ENCODE peak calls at places on chromosomes 6 and 20, in nine cellular contexts. R is hepatocyte; N is lower lobe of right lung; A is tibial nerve; F is CD8-positive, alpha-beta memory T cell; L is body of pancreas; P is breast epithelium; H is IMR-90; Z is pancreas. D is an unnamed sample.

GRCh38 chr6:31878222-31878621 is 575 bp downstream of the SLC44A4 start:
- DNase-seq in F (no peak), P (no peak), A (no peak), N (no peak), Z (no peak), R (no peak), L (no peak), H (no peak), D (no peak)

GRCh38 chr6:40930555-40930954 is 108.5 kb downstream of the UNC5CL start:
- DNase-seq in L (peak; percentile 63), Z (peak; percentile 13), R (peak; percentile 63), A (no peak), N (no peak), F (no peak), P (no peak), H (peak; percentile 20), D (no peak)

GRCh38 chr6:44453146-44453545 is 65.6 kb downstream of the CDC5L start:
- DNase-seq in H (peak; percentile 54), N (no peak), R (no peak), F (no peak), L (no peak), A (no peak), P (no peak), Z (no peak), D (no peak)

GRCh38 chr20:62627901-62628612 is 14.2 kb upstream of the SLCO4A1 start:
- DNase-seq in H (peak; percentile 29), Z (no peak), L (no peak), N (no peak), P (peak; percentile 49), A (no peak), F (no peak), R (no peak), D (no peak)

GRCh38 chr6:150142304-150142656 is 564 bp upstream of the PPP1R14C start:
- DNase-seq in N (peak; percentile 60), L (no peak), H (no peak), A (no peak), R (no peak), F (no peak), P (no peak), Z (no peak), D (no peak)

GRCh38 chr6:38346291-38347079 is 293.2 kb downstream of the BTBD9 start:
- DNase-seq in H (peak; percentile 90), A (no peak), F (no peak), P (no peak), L (no peak), R (no peak), N (no peak), Z (no peak), D (no peak)

GRCh38 chr6:190596-191395 is 101.5 kb upstream of the DUSP22 start:
- DNase-seq in H (no peak), A (no peak), N (peak; percentile 22), L (no peak), R (no peak), Z (no peak), P (no peak), F (no peak), D (no peak)

GRCh38 chr6:11008821-11009220 is 35.3 kb downstream of the ELOVL2 start:
- DNase-seq in N (no peak), R (no peak), Z (no peak), L (no peak), A (no peak), F (no peak), H (peak; percentile 84), P (no peak), D (no peak)

GRCh38 chr6:143368426-143368825 is 82.1 kb downstream of the ADAT2 start:
- DNase-seq in F (no peak), L (no peak), N (no peak), A (no peak), R (no peak), P (no peak), H (peak; percentile 77), Z (no peak), D (no peak)

GRCh38 chr6:97068211-97068610 is 143.7 kb downstream of the KLHL32 start:
- DNase-seq in L (no peak), N (no peak), F (no peak), P (no peak), A (no peak), Z (no peak), H (peak; percentile 49), R (peak; percentile 50), D (no peak)

GRCh38 chr6:7805828-7806227 is 79.9 kb downstream of the BMP6 start:
- DNase-seq in N (no peak), Z (no peak), H (no peak), P (no peak), F (no peak), L (no peak), A (no peak), R (no peak), D (no peak)

GRCh38 chr6:53818845-53819609 is 24.2 kb downstream of the LRRC1 start:
- DNase-seq in A (no peak), Z (no peak), R (no peak), L (no peak), N (no peak), H (no peak), F (no peak), P (no peak), D (no peak)

GRCh38 chr6:68633654-68634502 is 1.2 kb upstream of the ADGRB3 start:
- DNase-seq in N (no peak), L (no peak), P (no peak), R (no peak), Z (no peak), A (no peak), F (no peak), H (no peak), D (no peak)

GRCh38 chr20:62719250-62719945 is 10.8 kb downstream of the NTSR1 start:
- DNase-seq in N (no peak), H (peak; percentile 62), P (no peak), A (no peak), Z (no peak), F (no peak), L (no peak), R (no peak), D (no peak)

GRCh38 chr20:38728237-38728761 is 4.0 kb downstream of the SLC32A1 start:
- DNase-seq in R (no peak), A (no peak), P (no peak), L (no peak), N (no peak), Z (no peak), H (no peak), F (no peak), D (no peak)

GRCh38 chr6:148463671-148464070 is 121.0 kb downstream of the SASH1 start:
- DNase-seq in R (no peak), N (no peak), F (no peak), A (no peak), H (peak; percentile 4), L (no peak), P (no peak), Z (no peak), D (no peak)

GRCh38 chr6:166933396-166933795 is 23.0 kb downstream of the RNASET2 start:
- DNase-seq in L (no peak), P (no peak), H (no peak), A (no peak), F (no peak), R (no peak), Z (no peak), N (no peak), D (no peak)

GRCh38 chr6:82987951-82988350 is 77.7 kb downstream of the UBE3D start:
- DNase-seq in N (no peak), Z (no peak), F (no peak), P (no peak), A (no peak), R (no peak), H (no peak), L (no peak), D (no peak)

GRCh38 chr20:93641-94040 is 6.2 kb downstream of the DEFB125 start:
- DNase-seq in N (no peak), R (no peak), F (no peak), A (no peak), L (no peak), Z (no peak), H (no peak), P (no peak), D (no peak)

DNA sequence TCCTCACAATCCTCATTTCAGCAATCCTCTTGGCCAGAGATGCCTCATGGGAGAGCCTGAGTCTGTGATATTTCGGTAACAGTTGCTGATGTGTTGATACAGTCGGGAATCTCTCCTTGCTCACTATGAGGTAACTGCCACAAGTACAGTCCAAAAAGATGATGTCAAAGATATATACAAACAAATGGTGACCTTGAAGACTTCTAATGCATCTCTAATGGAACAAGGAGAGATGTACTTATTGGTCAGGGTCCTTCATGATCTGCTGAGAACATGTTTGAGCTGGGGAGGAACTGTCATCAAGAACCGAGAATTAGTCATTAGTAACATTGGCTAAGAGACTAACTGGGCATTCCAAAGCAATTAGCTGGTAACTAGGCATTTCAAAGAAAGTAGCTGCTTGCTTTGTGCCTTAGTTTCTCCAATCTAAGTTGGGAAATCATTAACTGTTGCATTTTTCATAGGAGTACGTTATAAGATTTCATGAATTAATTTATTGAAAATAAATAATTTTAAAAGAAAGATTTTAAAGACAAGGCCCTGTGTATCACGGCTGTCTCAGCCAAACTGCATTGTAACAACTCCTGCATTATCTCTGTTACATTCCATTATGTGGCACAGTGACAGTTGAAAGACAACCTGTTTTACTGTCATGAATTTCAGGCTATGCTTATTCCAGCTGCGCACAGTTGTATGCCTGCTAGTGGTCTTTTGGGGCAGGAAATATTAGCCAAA is 56.0 kb downstream of the FILIP1 start:
- DNase-seq in P (no peak), A (peak; percentile 36), Z (no peak), F (no peak), L (no peak), R (no peak), N (no peak), H (peak; percentile 80), D (no peak)
- H3K27ac ChIP-seq in P (peak overlapping the region; percentile 51), A (no peak overlapping the region), Z (no peak overlapping the region), F (no peak overlapping the region), L (no peak overlapping the region), R (peak overlapping the region; percentile 6), N (peak overlapping the region; percentile 39), H (no peak overlapping the region), D (no peak overlapping the region)

GRCh38 chr20:59164681-59165388 is 1.2 kb downstream of the ZNF831 start:
- DNase-seq in L (no peak), H (no peak), P (no peak), Z (no peak), N (no peak), A (no peak), R (no peak), F (peak; percentile 53), D (no peak)
- H3K4me1 ChIP-seq in L (no peaks in the 10 kb centered on the region), H (no peaks in the 10 kb centered on the region), P (no peaks in the 10 kb centered on the region), Z (no peaks in the 10 kb centered on the region), N (no peaks in the 10 kb centered on the region), A (no peaks in the 10 kb centered on the region), R (no peaks in the 10 kb centered on the region), F (peaks cover 90% of the 10 kb centered on the region), D (peaks cover 88% of the 10 kb centered on the region)

GRCh38 chr6:13429406-13429753 is 58.0 kb downstream of the GFOD1 start:
- DNase-seq in Z (no peak), N (no peak), R (no peak), H (no peak), F (no peak), L (no peak), P (no peak), A (no peak), D (no peak)
- H3K27ac ChIP-seq in Z (no peak overlapping the region), N (no peak overlapping the region), R (no peak overlapping the region), H (no peak overlapping the region), F (no peak overlapping the region), L (no peak overlapping the region), P (peak overlapping the region; percentile 78), A (peak overlapping the region; percentile 49), D (no peak overlapping the region)

DNA sequence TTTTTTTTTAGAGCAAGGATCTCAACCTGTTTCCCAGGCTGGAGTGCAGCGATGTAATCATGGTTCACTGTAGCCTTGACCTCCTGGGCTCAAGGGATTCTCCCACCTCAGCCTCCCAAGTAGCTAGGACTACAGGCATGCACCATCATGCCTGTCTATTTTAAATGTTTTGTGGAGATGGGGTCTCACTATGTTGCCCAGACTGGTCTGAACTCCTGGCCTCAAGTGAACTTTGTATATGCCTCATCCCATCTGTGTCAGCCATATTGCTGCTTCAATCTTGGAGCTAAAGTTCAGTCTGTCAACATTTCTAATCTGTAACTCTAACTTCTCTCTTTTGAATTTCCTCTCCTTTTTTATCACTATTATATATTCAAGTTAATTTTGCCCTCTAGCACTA is 54.3 kb downstream of the CD164 start:
- DNase-seq in H (no peak), R (no peak), Z (no peak), A (no peak), F (no peak), L (no peak), N (no peak), P (no peak), D (no peak)
- H3K4me1 ChIP-seq in H (no peaks in the 10 kb centered on the region), R (no peaks in the 10 kb centered on the region), Z (no peaks in the 10 kb centered on the region), A (no peaks in the 10 kb centered on the region), F (peaks cover 2% of the 10 kb centered on the region), L (no peaks in the 10 kb centered on the region), N (peaks cover 5% of the 10 kb centered on the region), P (no peaks in the 10 kb centered on the region), D (peaks cover 2% of the 10 kb centered on the region)